ENCODE peak calls at places on chromosomes 5 and 9, in four cellular contexts. One of them, this sample, is unnamed.

GRCh38 chr9:5482194-5482593 is 28.1 kb upstream of the PDCD1LG2 start:
- DNase-seq in esophagus squamous epithelium: no peak
- DNase-seq in tibial artery: no peak
- DNase-seq in gastrocnemius medialis: no peak
- DNase-seq in this sample: no peak

GRCh38 chr5:122493776-122494518 is 181.9 kb downstream of the SNCAIP start:
- DNase-seq in esophagus squamous epithelium: no peak
- DNase-seq in tibial artery: no peak
- DNase-seq in gastrocnemius medialis: no peak
- DNase-seq in this sample: no peak

GRCh38 chr5:158709279-158709678 is 390.4 kb downstream of the EBF1 start:
- DNase-seq in esophagus squamous epithelium: no peak
- DNase-seq in tibial artery: no peak
- DNase-seq in gastrocnemius medialis: no peak
- DNase-seq in this sample: no peak

GRCh38 chr5:75021229-75021628 is 31.1 kb downstream of the GCNT4 start:
- DNase-seq in esophagus squamous epithelium: no peak
- DNase-seq in tibial artery: no peak
- DNase-seq in gastrocnemius medialis: no peak
- DNase-seq in this sample: no peak

GRCh38 chr5:17021363-17021932 is 85.4 kb upstream of the MYO10 start:
- DNase-seq in esophagus squamous epithelium: no peak
- DNase-seq in tibial artery: no peak
- DNase-seq in gastrocnemius medialis: no peak
- DNase-seq in this sample: no peak

GRCh38 chr5:160539431-160539830 is 117.8 kb downstream of the PTTG1 start:
- DNase-seq in esophagus squamous epithelium: no peak
- DNase-seq in tibial artery: no peak
- DNase-seq in gastrocnemius medialis: no peak
- DNase-seq in this sample: no peak

GRCh38 chr5:79774855-79775237 is 85.2 kb downstream of the CMYA5 start:
- DNase-seq in esophagus squamous epithelium: no peak
- DNase-seq in tibial artery: no peak
- DNase-seq in gastrocnemius medialis: no peak
- DNase-seq in this sample: no peak

GRCh38 chr9:103430469-103430868 is 435.3 kb downstream of the CYLC2 start:
- DNase-seq in esophagus squamous epithelium: no peak
- DNase-seq in tibial artery: no peak
- DNase-seq in gastrocnemius medialis: no peak
- DNase-seq in this sample: no peak

GRCh38 chr5:152723482-152723881 is 318.4 kb upstream of the NMUR2 start:
- DNase-seq in esophagus squamous epithelium: no peak
- DNase-seq in tibial artery: no peak
- DNase-seq in gastrocnemius medialis: no peak
- DNase-seq in this sample: no peak

GRCh38 chr9:6498982-6499381 is 86.0 kb downstream of the UHRF2 start:
- DNase-seq in esophagus squamous epithelium: no peak
- DNase-seq in tibial artery: no peak
- DNase-seq in gastrocnemius medialis: no peak
- DNase-seq in this sample: no peak

GRCh38 chr9:129343697-129344375 is 165.8 kb upstream of the IER5L start:
- DNase-seq in esophagus squamous epithelium: peak
- DNase-seq in tibial artery: peak
- DNase-seq in gastrocnemius medialis: peak
- DNase-seq in this sample: peak

GRCh38 chr5:1952021-1952420 is 69.3 kb upstream of the IRX4 start:
- DNase-seq in esophagus squamous epithelium: no peak
- DNase-seq in tibial artery: no peak
- DNase-seq in gastrocnemius medialis: no peak
- DNase-seq in this sample: no peak

GRCh38 chr9:129068110-129068509 is 12.8 kb upstream of the DOLPP1 start:
- DNase-seq in esophagus squamous epithelium: no peak
- DNase-seq in tibial artery: no peak
- DNase-seq in gastrocnemius medialis: no peak
- DNase-seq in this sample: no peak

GRCh38 chr5:71693828-71694427 is 25.1 kb upstream of the CARTPT start:
- DNase-seq in esophagus squamous epithelium: no peak
- DNase-seq in tibial artery: no peak
- DNase-seq in gastrocnemius medialis: no peak
- DNase-seq in this sample: no peak

GRCh38 chr5:145484195-145484594 is 350.9 kb downstream of the PRELID2 start:
- DNase-seq in esophagus squamous epithelium: no peak
- DNase-seq in tibial artery: no peak
- DNase-seq in gastrocnemius medialis: no peak
- DNase-seq in this sample: no peak

GRCh38 chr5:143241892-143242291 is 161.6 kb downstream of the NR3C1 start:
- DNase-seq in esophagus squamous epithelium: no peak
- DNase-seq in tibial artery: no peak
- DNase-seq in gastrocnemius medialis: no peak
- DNase-seq in this sample: no peak

GRCh38 chr9:112921549-112921948 is 30.9 kb upstream of the SLC46A2 start:
- DNase-seq in esophagus squamous epithelium: no peak
- DNase-seq in tibial artery: no peak
- DNase-seq in gastrocnemius medialis: no peak
- DNase-seq in this sample: no peak

GRCh38 chr9:129836342-129837007 is 1.2 kb downstream of the USP20 start:
- DNase-seq in esophagus squamous epithelium: no peak
- DNase-seq in tibial artery: no peak
- DNase-seq in gastrocnemius medialis: no peak
- DNase-seq in this sample: no peak

GRCh38 chr5:174751154-174751990 is 27.0 kb downstream of the MSX2 start:
- DNase-seq in esophagus squamous epithelium: no peak
- DNase-seq in tibial artery: no peak
- DNase-seq in gastrocnemius medialis: no peak
- DNase-seq in this sample: no peak

GRCh38 chr9:129761901-129762359 is 9.1 kb upstream of the PTGES start:
- DNase-seq in esophagus squamous epithelium: no peak
- DNase-seq in tibial artery: no peak
- DNase-seq in gastrocnemius medialis: peak
- DNase-seq in this sample: no peak

GRCh38 chr5:135266975-135267374 is 132.1 kb downstream of the MACROH2A1 start:
- DNase-seq in esophagus squamous epithelium: no peak
- DNase-seq in tibial artery: no peak
- DNase-seq in gastrocnemius medialis: no peak
- DNase-seq in this sample: no peak

GRCh38 chr9:130372057-130372456 is 72.7 kb upstream of the ASS1 start:
- DNase-seq in esophagus squamous epithelium: no peak
- DNase-seq in tibial artery: no peak
- DNase-seq in gastrocnemius medialis: no peak
- DNase-seq in this sample: no peak

GRCh38 chr9:93576296-93577044 is at the start of gene PHF2:
- DNase-seq in esophagus squamous epithelium: no peak
- DNase-seq in tibial artery: peak
- DNase-seq in gastrocnemius medialis: no peak
- DNase-seq in this sample: no peak

GRCh38 chr9:128621730-128622455 is 34.8 kb downstream of the DYNC2I2 start:
- DNase-seq in esophagus squamous epithelium: no peak
- DNase-seq in tibial artery: no peak
- DNase-seq in gastrocnemius medialis: no peak
- DNase-seq in this sample: no peak

GRCh38 chr9:113299800-113300292 is 3.3 kb downstream of the RNF183 start:
- DNase-seq in esophagus squamous epithelium: no peak
- DNase-seq in tibial artery: no peak
- DNase-seq in gastrocnemius medialis: no peak
- DNase-seq in this sample: no peak

GRCh38 chr9:2767800-2768199 is 50.5 kb downstream of the KCNV2 start:
- DNase-seq in esophagus squamous epithelium: no peak
- DNase-seq in tibial artery: no peak
- DNase-seq in gastrocnemius medialis: no peak
- DNase-seq in this sample: no peak

GRCh38 chr5:36928947-36929346 is 52.4 kb downstream of the NIPBL start:
- DNase-seq in esophagus squamous epithelium: no peak
- DNase-seq in tibial artery: no peak
- DNase-seq in gastrocnemius medialis: no peak
- DNase-seq in this sample: no peak

GRCh38 chr5:172745836-172746235 is 25.2 kb downstream of the DUSP1 start:
- DNase-seq in esophagus squamous epithelium: no peak
- DNase-seq in tibial artery: no peak
- DNase-seq in gastrocnemius medialis: no peak
- DNase-seq in this sample: no peak
- H3K27ac ChIP-seq in esophagus squamous epithelium: no peak
- H3K27ac ChIP-seq in tibial artery: peak
- H3K27ac ChIP-seq in gastrocnemius medialis: no peak
- H3K27ac ChIP-seq in this sample: no peak

GRCh38 chr5:35438288-35438687 is 179.4 kb upstream of the SPEF2 start:
- DNase-seq in esophagus squamous epithelium: no peak
- DNase-seq in tibial artery: no peak
- DNase-seq in gastrocnemius medialis: no peak
- DNase-seq in this sample: no peak
- TF ChIP-seq CTCF in esophagus squamous epithelium: no peak
- TF ChIP-seq CTCF in tibial artery: no peak
- TF ChIP-seq CTCF in gastrocnemius medialis: no peak
- TF ChIP-seq CTCF in this sample: no peak

DNA sequence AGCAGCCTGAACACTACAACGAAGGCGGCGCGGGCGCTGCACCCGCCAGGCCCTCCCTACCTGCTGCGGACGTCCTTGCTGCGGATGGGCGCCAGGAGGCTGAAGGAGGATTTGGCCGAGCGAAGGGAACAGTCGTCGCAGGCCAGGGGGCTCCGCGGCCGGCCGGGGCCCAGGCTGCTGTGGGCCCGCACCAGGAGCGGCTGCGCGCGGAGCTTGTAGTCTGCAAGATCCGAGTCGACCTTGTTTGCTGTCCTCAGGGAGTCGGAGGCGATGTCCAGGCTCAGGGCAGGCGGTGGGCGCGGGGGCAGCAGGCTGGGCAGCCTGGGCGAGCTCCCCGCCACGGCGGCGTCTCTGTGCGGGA is 1.1 kb downstream of the INPP5E start:
- DNase-seq in esophagus squamous epithelium: no peak
- DNase-seq in tibial artery: no peak
- DNase-seq in gastrocnemius medialis: no peak
- DNase-seq in this sample: no peak
- H3K27ac ChIP-seq in esophagus squamous epithelium: peak
- H3K27ac ChIP-seq in tibial artery: peak
- H3K27ac ChIP-seq in gastrocnemius medialis: no peak
- H3K27ac ChIP-seq in this sample: peak

DNA sequence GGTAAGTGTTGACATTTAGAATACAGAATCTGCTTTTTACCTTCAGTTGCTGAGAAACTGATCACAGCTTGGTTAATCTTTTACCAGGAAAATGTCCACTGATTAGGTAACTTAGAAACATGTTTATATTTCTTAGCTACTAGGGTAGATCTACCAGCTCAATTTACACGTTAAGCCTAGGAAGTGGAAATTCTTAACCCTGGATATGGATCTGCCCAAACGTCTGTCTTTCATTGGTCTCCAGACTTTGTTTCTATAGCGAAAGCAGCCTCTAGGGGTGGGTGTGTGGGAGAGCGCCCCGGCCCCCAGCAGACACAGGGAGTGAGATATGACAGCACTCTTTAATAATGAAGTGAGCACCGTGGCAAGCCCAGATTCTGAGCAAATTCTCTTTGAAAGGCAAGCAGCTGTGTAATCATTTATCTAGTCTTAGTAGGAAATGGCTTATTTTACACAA is 141.6 kb upstream of the ZNF608 start:
- DNase-seq in esophagus squamous epithelium: no peak
- DNase-seq in tibial artery: no peak
- DNase-seq in gastrocnemius medialis: no peak
- DNase-seq in this sample: no peak
- TF ChIP-seq CTCF in esophagus squamous epithelium: no peak
- TF ChIP-seq CTCF in tibial artery: no peak
- TF ChIP-seq CTCF in gastrocnemius medialis: no peak
- TF ChIP-seq CTCF in this sample: no peak

GRCh38 chr5:54874337-54875021 is 110.9 kb downstream of the ESM1 start:
- DNase-seq in esophagus squamous epithelium: no peak
- DNase-seq in tibial artery: no peak
- DNase-seq in gastrocnemius medialis: no peak
- DNase-seq in this sample: no peak
- H3K27ac ChIP-seq in esophagus squamous epithelium: no peak
- H3K27ac ChIP-seq in tibial artery: no peak
- H3K27ac ChIP-seq in gastrocnemius medialis: no peak
- H3K27ac ChIP-seq in this sample: no peak

GRCh38 chr9:83544002-83544698 is 5.9 kb upstream of the FRMD3 start:
- DNase-seq in esophagus squamous epithelium: no peak
- DNase-seq in tibial artery: no peak
- DNase-seq in gastrocnemius medialis: peak
- DNase-seq in this sample: no peak
- TF ChIP-seq CTCF in esophagus squamous epithelium: peak
- TF ChIP-seq CTCF in tibial artery: peak
- TF ChIP-seq CTCF in gastrocnemius medialis: peak
- TF ChIP-seq CTCF in this sample: peak

DNA sequence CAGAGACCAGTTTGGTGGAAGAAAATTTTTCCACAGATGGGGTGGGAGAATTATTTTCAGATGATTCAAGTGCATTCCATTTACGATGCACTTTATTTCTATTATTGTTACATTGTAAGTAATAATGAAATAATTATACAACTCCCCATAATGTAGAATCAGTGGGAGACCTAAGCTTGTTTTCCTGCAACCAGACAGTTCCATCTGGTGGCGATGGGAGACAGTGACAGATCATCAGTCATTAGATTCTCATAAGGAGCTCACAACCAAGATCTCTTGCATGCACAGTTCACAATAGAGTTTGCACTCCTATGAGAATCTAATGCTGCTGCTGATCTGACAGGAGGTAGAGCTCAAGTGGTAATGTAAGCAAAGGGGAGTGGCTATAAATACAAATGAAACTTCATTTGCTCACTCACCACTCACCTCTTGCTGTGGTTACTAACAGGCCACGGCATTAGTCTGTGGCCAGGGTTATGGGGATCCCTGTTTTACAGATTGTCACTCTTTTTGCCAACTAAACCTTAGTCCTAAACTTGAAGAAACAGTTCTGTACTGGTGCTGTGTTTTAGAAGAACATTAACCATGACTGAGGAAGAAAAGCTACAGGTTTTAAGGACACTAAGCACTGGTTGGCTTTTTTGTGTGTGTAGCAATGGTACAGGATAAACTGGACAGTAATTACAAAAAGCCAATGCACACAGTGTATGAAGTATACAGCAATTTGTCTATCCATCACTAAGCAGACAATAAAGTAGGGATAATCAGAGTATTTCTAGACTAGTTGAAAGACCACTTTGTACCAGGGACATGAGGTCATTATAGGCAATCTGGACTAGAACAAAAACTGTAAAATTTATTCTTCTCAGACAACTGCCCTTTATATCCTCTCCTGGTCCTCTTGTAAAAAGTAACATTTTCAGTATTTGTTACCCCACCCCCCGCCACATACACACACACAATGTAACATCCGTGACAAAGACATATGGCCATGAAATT is 9.9 kb downstream of the TMEM232 start:
- DNase-seq in esophagus squamous epithelium: no peak
- DNase-seq in tibial artery: no peak
- DNase-seq in gastrocnemius medialis: no peak
- DNase-seq in this sample: peak
- H3K27ac ChIP-seq in esophagus squamous epithelium: no peak
- H3K27ac ChIP-seq in tibial artery: no peak
- H3K27ac ChIP-seq in gastrocnemius medialis: no peak
- H3K27ac ChIP-seq in this sample: no peak

GRCh38 chr5:91074615-91075014 is 308.5 kb downstream of the ARRDC3 start:
- DNase-seq in esophagus squamous epithelium: no peak
- DNase-seq in tibial artery: no peak
- DNase-seq in gastrocnemius medialis: no peak
- DNase-seq in this sample: no peak
- TF ChIP-seq CTCF in esophagus squamous epithelium: peak
- TF ChIP-seq CTCF in tibial artery: peak
- TF ChIP-seq CTCF in gastrocnemius medialis: no peak
- TF ChIP-seq CTCF in this sample: no peak

This sample was measured in dorsolateral prefrontal cortex.